ENCODE peak calls at places on chromosomes 1 and 21, in eight cellular contexts. P is Peyer's patch, O is GM23248, N is neural progenitor cell, G is right cardiac atrium, W is Panc1, I is upper lobe of right lung, C is uterus. K is an unnamed sample. For H3K27me3, the result is how much of the 10 kb centered on the place peaks cover.

GRCh38 chr1:3312894-3313578 is 141.4 kb upstream of the ARHGEF16 start:
- DNase-seq in O (peak), N (peak), P (peak), G (peak), W (peak), I (peak), C (peak), K (peak)

GRCh38 chr1:48611841-48612240 is 139.8 kb upstream of the SPATA6 start:
- DNase-seq in P (no peak), N (no peak), W (no peak), I (no peak), G (no peak), O (no peak), C (no peak), K (no peak)

GRCh38 chr1:9591669-9592509 is 3.2 kb downstream of the TMEM201 start:
- DNase-seq in O (no peak), N (no peak), W (no peak), I (peak), G (peak), C (no peak), P (peak), K (no peak)

GRCh38 chr1:78170845-78171244 is 125.1 kb downstream of the GIPC2 start:
- DNase-seq in C (no peak), N (no peak), G (no peak), W (no peak), P (no peak), I (no peak), O (peak), K (no peak)

GRCh38 chr1:149915429-149916192 is 2.0 kb downstream of the SV2A start:
- DNase-seq in N (peak), I (no peak), G (no peak), O (no peak), C (no peak), P (no peak), W (no peak), K (no peak)

GRCh38 chr1:213070399-213070798 is 19.4 kb downstream of the RPS6KC1 start:
- DNase-seq in P (no peak), O (peak), G (no peak), W (no peak), N (no peak), C (no peak), I (no peak), K (no peak)

GRCh38 chr1:37940299-37940947 is 6.4 kb downstream of the INPP5B start:
- DNase-seq in I (peak), W (no peak), G (no peak), O (no peak), P (no peak), C (no peak), N (no peak), K (no peak)

GRCh38 chr1:18481190-18481920 is 625 bp downstream of the KLHDC7A start:
- DNase-seq in W (no peak), C (no peak), O (no peak), N (no peak), P (no peak), G (no peak), I (no peak), K (no peak)

GRCh38 chr1:58412071-58412580 is 134.4 kb downstream of the OMA1 start:
- DNase-seq in P (no peak), I (no peak), W (no peak), N (no peak), C (no peak), G (no peak), O (peak), K (no peak)

GRCh38 chr1:228176024-228176395 is 10.4 kb downstream of the IBA57 start:
- DNase-seq in N (no peak), G (no peak), W (no peak), P (no peak), C (no peak), O (no peak), I (no peak), K (no peak)

GRCh38 chr1:41672173-41672572 is 187.7 kb upstream of the EDN2 start:
- DNase-seq in I (peak), G (peak), N (no peak), C (no peak), P (no peak), O (peak), W (no peak), K (no peak)

GRCh38 chr1:212782422-212783154 is 9.0 kb downstream of the NSL1 start:
- DNase-seq in W (no peak), C (no peak), P (no peak), I (no peak), N (no peak), O (peak), G (no peak), K (no peak)

GRCh38 chr1:205484985-205485967 is 19.2 kb upstream of the CDK18 start:
- DNase-seq in C (peak), N (peak), P (peak), G (peak), W (no peak), O (peak), I (peak), K (no peak)
- H3K27me3 ChIP-seq in C (under half), N (under half), P (under half), G (under half), W (under half), O (under half), I (under half), K (under half)

DNA sequence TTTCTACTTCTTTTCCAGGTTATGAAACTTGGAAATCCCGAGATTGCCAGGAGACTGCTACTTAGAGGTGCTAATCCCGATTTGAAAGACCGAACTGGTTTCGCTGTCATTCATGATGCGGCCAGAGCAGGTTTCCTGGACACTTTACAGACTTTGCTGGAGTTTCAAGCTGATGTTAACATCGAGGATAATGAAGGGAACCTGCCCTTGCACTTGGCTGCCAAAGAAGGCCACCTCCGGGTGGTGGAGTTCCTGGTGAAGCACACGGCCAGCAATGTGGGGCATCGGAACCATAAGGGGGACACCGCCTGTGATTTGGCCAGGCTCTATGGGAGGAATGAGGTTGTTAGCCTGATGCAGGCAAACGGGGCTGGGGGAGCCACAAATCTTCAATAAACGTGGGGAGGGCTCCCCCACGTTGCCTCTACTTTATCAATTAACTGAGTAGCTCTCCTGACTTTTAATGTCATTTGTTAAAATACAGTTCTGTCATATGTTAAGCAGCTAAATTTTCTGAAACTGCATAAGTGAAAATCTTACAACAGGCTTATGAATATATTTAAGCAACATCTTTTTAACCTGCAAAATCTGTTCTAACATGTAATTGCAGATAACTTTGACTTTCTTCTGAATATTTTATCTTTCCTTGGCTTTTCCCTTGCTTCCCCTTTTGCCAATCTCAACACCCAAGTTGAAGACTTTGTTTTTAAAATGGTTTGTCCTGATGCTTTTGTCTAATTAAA is 4.0 kb downstream of the CDKN2C start:
- DNase-seq in I (no peak), C (no peak), N (peak), P (no peak), O (no peak), G (no peak), W (no peak), K (no peak)
- H3K27me3 ChIP-seq in I (under half), C (under half), N (half or more), P (under half), O (under half), G (under half), W (under half), K (under half)

GRCh38 chr1:16133007-16133961 is 22.6 kb downstream of the EPHA2 start:
- DNase-seq in C (no peak), O (no peak), N (no peak), I (no peak), G (peak), W (no peak), P (no peak), K (no peak)
- H3K27me3 ChIP-seq in C (under half), O (under half), N (under half), I (under half), G (under half), W (under half), P (under half), K (under half)

GRCh38 chr1:16717174-16718108 is 22.9 kb upstream of the RNU1-4 start:
- DNase-seq in C (no peak), O (peak), P (peak), G (peak), N (peak), I (no peak), W (no peak), K (no peak)
- H3K27me3 ChIP-seq in C (under half), O (under half), P (under half), G (under half), N (under half), I (under half), W (under half), K (under half)

DNA sequence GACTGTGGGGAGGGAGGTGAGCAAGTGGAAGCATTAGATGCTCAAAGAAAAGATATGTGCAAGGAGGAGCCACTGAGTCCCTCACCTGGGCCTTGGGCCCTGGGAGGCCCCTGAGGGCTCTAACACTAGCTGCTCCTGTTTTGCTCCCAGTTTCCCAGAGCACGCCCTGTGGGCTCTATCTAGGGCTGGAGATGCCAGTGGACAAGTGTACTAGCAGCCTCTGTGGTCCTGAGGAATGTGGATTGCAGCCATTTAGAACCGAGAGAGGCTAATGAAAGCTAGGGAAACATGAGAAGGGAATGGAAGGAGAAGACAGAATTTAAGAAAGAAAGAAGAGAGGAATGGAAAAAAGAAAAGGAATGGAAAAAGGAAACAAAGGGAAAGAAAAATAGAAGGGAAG is 10.0 kb upstream of the TBX15 start:
- DNase-seq in I (no peak), C (no peak), P (no peak), N (no peak), W (no peak), O (no peak), G (no peak), K (no peak)
- H3K27me3 ChIP-seq in I (half or more), C (half or more), P (under half), N (half or more), W (under half), O (under half), G (under half), K (under half)

GRCh38 chr1:215083408-215083961 is 948 bp downstream of the KCNK2 start:
- DNase-seq in O (peak), C (no peak), G (peak), I (peak), N (peak), W (no peak), P (peak), K (no peak)

GRCh38 chr1:215076312-215076711 is 6.2 kb upstream of the KCNK2 start:
- DNase-seq in I (no peak), O (peak), W (no peak), C (no peak), G (no peak), P (no peak), N (peak), K (no peak)

GRCh38 chr1:215079456-215079855 is 3.1 kb upstream of the KCNK2 start:
- DNase-seq in G (no peak), O (peak), P (no peak), W (no peak), C (no peak), I (no peak), N (no peak), K (no peak)

GRCh38 chr1:215082532-215083407 is at the start of gene KCNK2:
- DNase-seq in G (peak), I (peak), C (no peak), N (peak), O (peak), W (no peak), P (peak), K (no peak)

GRCh38 chr1:215081566-215082531 is 688 bp upstream of the KCNK2 start:
- DNase-seq in P (peak), N (peak), O (peak), C (no peak), G (peak), W (no peak), I (no peak), K (no peak)
- H3K27me3 ChIP-seq in P (under half), N (half or more), O (under half), C (under half), G (under half), W (half or more), I (half or more), K (under half)

GRCh38 chr21:18382141-18382540 is 21.4 kb downstream of the TMPRSS15 start:
- DNase-seq in C (no peak), N (no peak), W (no peak), O (no peak), P (no peak), I (no peak), G (no peak), K (no peak)
- H3K27me3 ChIP-seq in C (under half), N (under half), W (under half), O (under half), P (under half), I (under half), G (under half), K (under half)

DNA sequence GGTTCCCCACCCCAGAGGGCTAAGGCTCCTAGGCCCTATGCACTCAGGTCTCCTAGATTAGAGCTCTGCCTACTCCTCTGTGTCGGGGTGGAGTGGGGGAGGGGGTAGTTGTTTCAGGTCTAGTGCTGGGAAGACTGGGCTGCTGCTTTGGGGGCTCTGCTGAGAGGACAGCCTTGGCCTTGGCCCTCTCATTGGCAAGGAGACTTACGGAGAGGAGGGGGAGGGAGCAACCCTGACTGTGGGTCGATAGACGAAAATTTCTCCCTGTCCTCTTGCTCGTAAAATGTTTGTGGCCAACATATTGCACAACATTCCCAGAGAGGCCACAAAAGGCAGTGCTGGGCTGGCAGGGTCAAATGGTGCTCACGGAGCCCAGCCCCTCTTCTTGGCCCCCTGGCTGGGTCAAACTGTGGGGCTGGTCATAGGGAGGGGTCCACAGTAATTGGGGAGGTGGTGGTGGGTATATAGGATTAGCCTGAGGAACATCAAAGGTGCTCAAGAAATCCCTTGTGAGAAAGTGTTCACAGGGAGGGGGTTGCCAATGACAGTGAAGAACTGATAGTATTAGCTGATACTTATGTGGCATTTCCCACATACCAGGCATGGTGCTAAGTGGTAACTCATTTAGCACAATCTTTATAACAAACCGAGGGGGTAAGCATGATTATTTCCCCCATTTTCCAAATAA is 8.5 kb upstream of the DMBX1 start:
- DNase-seq in C (no peak), I (no peak), N (no peak), O (peak), W (no peak), G (peak), P (no peak), K (no peak)
- H3K27me3 ChIP-seq in C (under half), I (under half), N (half or more), O (under half), W (under half), G (under half), P (under half), K (under half)

GRCh38 chr1:216559359-216559758 is 136.1 kb upstream of the USH2A start:
- DNase-seq in P (no peak), C (no peak), O (no peak), G (no peak), W (no peak), I (no peak), N (no peak), K (no peak)
- H3K27me3 ChIP-seq in P (under half), C (under half), O (under half), G (under half), W (under half), I (under half), N (under half), K (under half)

GRCh38 chr1:204828352-204828850 is 42.3 kb upstream of the NFASC start:
- DNase-seq in W (no peak), I (peak), O (peak), C (peak), P (peak), N (peak), G (peak), K (no peak)
- H3K27me3 ChIP-seq in W (under half), I (under half), O (under half), C (under half), P (under half), N (under half), G (under half), K (under half)

K was measured in thoracic aorta.